ENCODE peak calls at places on chromosomes 11 and 22, in nine cellular contexts. B, P, D, C, T, U, S, O and A are unnamed samples.

GRCh38 chr22:36619797-36620390 is 83.7 kb downstream of the CACNG2 start:
- DNase-seq in C (no peak), S (no peak), T (no peak), P (no peak), B (no peak), D (no peak), O (no peak), U (no peak), A (no peak)

GRCh38 chr11:1307163-1307870 is 2.1 kb downstream of the TOLLIP start:
- DNase-seq in B (no peak), D (no peak), S (no peak), O (no peak), U (no peak), C (no peak), T (no peak), P (no peak), A (no peak)

GRCh38 chr11:47413908-47414684 is 5.7 kb downstream of the SLC39A13 start:
- DNase-seq in O (peak; percentile 82), S (peak; percentile 83), D (no peak), C (no peak), B (no peak), U (no peak), T (no peak), P (peak; percentile 38), A (no peak)

GRCh38 chr11:70159612-70160570 is 43.2 kb upstream of the FADD start:
- DNase-seq in P (peak; percentile 42), U (no peak), S (peak; percentile 81), T (no peak), D (no peak), B (no peak), O (peak; percentile 60), C (no peak), A (no peak)

GRCh38 chr11:47152953-47153950 is 23.4 kb downstream of the ARFGAP2 start:
- DNase-seq in B (peak; percentile 57), S (peak; percentile 49), T (peak; percentile 47), O (peak; percentile 76), P (peak; percentile 82), D (peak; percentile 25), C (peak; percentile 75), U (no peak), A (peak; percentile 65)

GRCh38 chr11:86116996-86117705 is 48.3 kb upstream of the PICALM start:
- DNase-seq in D (no peak), C (no peak), S (peak; percentile 81), U (no peak), P (peak; percentile 63), B (no peak), O (peak; percentile 63), T (no peak), A (peak; percentile 41)

GRCh38 chr11:73258104-73258684 is 13.9 kb upstream of the P2RY6 start:
- DNase-seq in S (no peak), C (no peak), O (no peak), U (no peak), B (no peak), T (no peak), P (no peak), D (no peak), A (no peak)

GRCh38 chr11:119056397-119056999 is 507 bp downstream of the HYOU1 start:
- DNase-seq in B (peak; percentile 40), T (peak; percentile 32), C (peak; percentile 41), U (no peak), P (no peak), S (no peak), D (peak; percentile 42), O (no peak), A (no peak)

GRCh38 chr11:1623716-1624115 is 1.8 kb upstream of the KRTAP5-4 start:
- DNase-seq in U (no peak), O (no peak), D (no peak), P (no peak), C (no peak), T (no peak), B (no peak), S (no peak), A (no peak)

GRCh38 chr11:65399845-65400244 is 13.4 kb downstream of the FRMD8 start:
- DNase-seq in C (no peak), T (no peak), D (no peak), U (no peak), S (no peak), O (no peak), P (no peak), B (no peak), A (no peak)

GRCh38 chr11:121478895-121479281 is 26.1 kb upstream of the SORL1-AS1 start:
- DNase-seq in O (no peak), T (no peak), B (no peak), C (no peak), S (no peak), P (no peak), U (no peak), D (no peak), A (no peak)